ENCODE peak calls at places on chromosomes 4 and X, in ten cellular contexts. E is activated CD4-positive, alpha-beta T cell treated with anti-CD3 and anti-CD28 coated beads, Interleukin-2, amount 10 ng/mL, durations not matched to agents 7 days and 5 days; X is iPS DF 19.7; N is activated B cell treated with CpG ODN at 0.5 μM for 24 hours; D is hypothalamus; W is T-helper 2 cell; Z is B cell; F is stimulated activated CD8-positive, alpha-beta memory T cell treated with anti-CD3 and anti-CD28 coated beads, Interleukin-7, amount 100 ng/mL, for 24 hours; P is posterior cingulate gyrus; M is progenitor cell of endocrine pancreas. T is an unnamed sample.

GRCh38 chr4:169941141-169941540 is 85.1 kb downstream of the MFAP3L start:
- DNase-seq in X (no peak), D (no peak), M (no peak), E (no peak), Z (no peak), N (no peak), P (no peak), F (no peak), W (no peak), T (no peak)

GRCh38 chr4:81069706-81070331 is 39.3 kb downstream of the BMP3 start:
- DNase-seq in F (peak; percentile 4), W (no peak), D (peak; percentile 4), E (peak; percentile 75), M (peak; percentile 53), P (no peak), Z (peak; percentile 73), N (no peak), X (peak; percentile 70), T (peak; percentile 76)

GRCh38 chrX:53445977-53446376 is 11.8 kb upstream of the HSD17B10 start:
- DNase-seq in W (no peak), P (no peak), M (no peak), E (peak; percentile 57), Z (no peak), F (no peak), D (no peak), X (peak; percentile 12), N (no peak), T (no peak)

GRCh38 chr4:156516698-156517097 is 454.9 kb downstream of the PDGFC start:
- DNase-seq in Z (no peak), X (no peak), N (no peak), W (no peak), D (no peak), F (no peak), E (no peak), P (no peak), M (no peak), T (no peak)

GRCh38 chr4:1819284-1819683 is 26.2 kb downstream of the FGFR3 start:
- DNase-seq in P (no peak), F (no peak), Z (no peak), M (no peak), D (no peak), X (no peak), W (no peak), E (no peak), N (no peak), T (no peak)

GRCh38 chr4:108247511-108248088 is 78.9 kb upstream of the LEF1 start:
- DNase-seq in D (no peak), W (no peak), X (peak; percentile 3), N (no peak), M (no peak), F (no peak), E (no peak), Z (no peak), P (no peak), T (no peak)

GRCh38 chrX:130139474-130140201 is 26.0 kb downstream of the AIFM1 start:
- DNase-seq in M (no peak), Z (no peak), N (no peak), W (no peak), X (peak; percentile 15), F (no peak), D (no peak), P (no peak), E (no peak), T (no peak)

GRCh38 chr4:154132406-154132805 is 343.5 kb upstream of the SFRP2 start:
- DNase-seq in F (no peak), D (no peak), N (no peak), X (no peak), W (no peak), M (no peak), E (no peak), Z (no peak), P (no peak), T (no peak)

GRCh38 chr4:15040916-15041463 is 38.7 kb downstream of the CPEB2 start:
- DNase-seq in X (no peak), M (no peak), P (no peak), N (no peak), E (no peak), W (no peak), F (no peak), Z (no peak), D (no peak), T (no peak)

GRCh38 chr4:177093964-177094363 is 215.7 kb upstream of the NEIL3 start:
- DNase-seq in F (no peak), E (no peak), Z (no peak), N (no peak), D (no peak), X (no peak), P (no peak), W (no peak), M (no peak), T (no peak)

GRCh38 chr4:156029691-156030090 is 76.0 kb upstream of the CTSO start:
- DNase-seq in F (no peak), Z (no peak), X (no peak), P (no peak), M (no peak), N (no peak), E (no peak), W (no peak), D (no peak), T (no peak)

GRCh38 chr4:83096397-83096796 is 18.1 kb downstream of the PLAC8 start:
- DNase-seq in M (no peak), E (no peak), N (no peak), X (no peak), F (no peak), D (no peak), P (no peak), W (no peak), Z (no peak), T (no peak)

GRCh38 chr4:119212964-119213606 is 572 bp downstream of the USP53 start:
- DNase-seq in M (peak; percentile 65), E (peak; percentile 59), N (peak; percentile 67), P (peak; percentile 78), Z (peak; percentile 76), X (peak; percentile 82), D (peak; percentile 68), W (peak; percentile 36), F (peak; percentile 35), T (peak; percentile 74)

GRCh38 chr4:145061325-145061920 is 36.6 kb downstream of the ANAPC10 start:
- DNase-seq in X (no peak), D (no peak), E (no peak), Z (no peak), F (no peak), P (no peak), N (no peak), M (no peak), W (no peak), T (no peak)

GRCh38 chr4:185825737-185826136 is 13.7 kb upstream of the SORBS2 start:
- DNase-seq in E (no peak), W (no peak), X (no peak), F (no peak), M (no peak), P (no peak), N (no peak), D (no peak), Z (no peak), T (no peak)

GRCh38 chr4:176566769-176567168 is 226.0 kb downstream of the VEGFC start:
- DNase-seq in N (no peak), E (no peak), M (no peak), Z (no peak), P (no peak), F (no peak), X (no peak), W (no peak), D (no peak), T (no peak)

GRCh38 chrX:123202523-123202922 is 18.4 kb downstream of the GRIA3 start:
- DNase-seq in E (no peak), D (no peak), F (no peak), Z (no peak), N (no peak), P (no peak), W (no peak), M (no peak), X (no peak), T (no peak)

GRCh38 chr4:118989098-118990080 is 100.7 kb downstream of the SYNPO2 start:
- DNase-seq in X (no peak), M (no peak), D (no peak), Z (no peak), W (no peak), P (no peak), N (no peak), F (no peak), E (no peak), T (no peak)

GRCh38 chr4:6143603-6144181 is 56.7 kb downstream of the JAKMIP1 start:
- DNase-seq in D (no peak), F (no peak), N (no peak), P (no peak), X (no peak), E (no peak), W (no peak), Z (no peak), M (no peak), T (no peak)

GRCh38 chrX:40504801-40505605 is 75.8 kb upstream of the ATP6AP2 start:
- DNase-seq in X (peak; percentile 23), N (no peak), E (no peak), D (no peak), Z (no peak), M (no peak), W (no peak), F (no peak), P (no peak), T (no peak)

GRCh38 chrX:8091526-8091925 is 79.5 kb downstream of the VCX2 start:
- DNase-seq in D (no peak), M (no peak), N (no peak), P (no peak), Z (no peak), E (no peak), X (no peak), W (no peak), F (no peak), T (no peak)

GRCh38 chr4:55378617-55379467 is 16.9 kb upstream of the TMEM165 start:
- DNase-seq in X (no peak), F (no peak), W (no peak), D (no peak), E (no peak), P (no peak), M (no peak), N (no peak), Z (no peak), T (no peak)

GRCh38 chr4:112648263-112649054 is 11.5 kb downstream of the LARP7 start:
- DNase-seq in M (no peak), P (no peak), W (no peak), E (no peak), N (no peak), D (no peak), F (no peak), Z (no peak), X (peak; percentile 96), T (peak; percentile 71)

GRCh38 chrX:153245288-153245731 is 66.2 kb downstream of the MAGEA1 start:
- DNase-seq in D (no peak), X (no peak), W (no peak), P (no peak), N (no peak), M (no peak), E (no peak), F (no peak), Z (no peak), T (no peak)